ENCODE peak calls at places on chromosome 15, in five cellular contexts. G, D, M, E and I are unnamed samples.

GRCh38 chr15:90343391-90343790 is 8.7 kb upstream of the ZNF774 start:
- DNase-seq in M (no peak), G (peak; percentile 47), E (no peak), D (peak; percentile 71), I (no peak)

GRCh38 chr15:36579792-36580431 is 486 bp downstream of the CDIN1 start:
- DNase-seq in G (no peak), M (no peak), D (no peak), E (no peak), I (peak; percentile 38)

GRCh38 chr15:66587749-66588148 is 22.0 kb upstream of the LCTL start:
- DNase-seq in D (no peak), M (no peak), G (no peak), E (no peak), I (no peak)

GRCh38 chr15:91593653-91594052 is 259.9 kb upstream of the SLCO3A1 start:
- DNase-seq in D (no peak), M (no peak), E (no peak), G (no peak), I (no peak)

GRCh38 chr15:93033434-93034045 is 55.5 kb downstream of the RGMA start:
- DNase-seq in D (peak; percentile 10), E (no peak), G (no peak), M (no peak), I (no peak)

GRCh38 chr15:85825719-85826118 is 31.0 kb upstream of the KLHL25 start:
- DNase-seq in G (no peak), M (no peak), E (peak; percentile 41), D (no peak), I (no peak)

GRCh38 chr15:86139828-86140227 is 60.2 kb downstream of the AGBL1 start:
- DNase-seq in G (no peak), E (peak; percentile 26), M (no peak), D (no peak), I (no peak)

GRCh38 chr15:33068007-33068441 is 126.5 kb downstream of the FMN1 start:
- DNase-seq in G (no peak), M (peak; percentile 27), E (no peak), D (no peak), I (peak; percentile 69)

GRCh38 chr15:39631357-39631756 is 50.5 kb downstream of the THBS1 start:
- DNase-seq in E (no peak), M (no peak), D (no peak), G (no peak), I (no peak)

GRCh38 chr15:100892013-100892355 is 12.4 kb downstream of the ALDH1A3 start:
- DNase-seq in D (no peak), G (no peak), M (no peak), E (no peak), I (no peak)

GRCh38 chr15:73632670-73633058 is 525 bp downstream of the NPTN start:
- DNase-seq in M (no peak), E (peak; percentile 55), D (no peak), G (no peak), I (peak; percentile 54)

GRCh38 chr15:64060716-64061115 is 14.4 kb upstream of the DAPK2 start:
- DNase-seq in M (no peak), D (no peak), G (no peak), E (no peak), I (no peak)

GRCh38 chr15:43150171-43150929 is 17.0 kb downstream of the TMEM62 start:
- DNase-seq in G (peak; percentile 99), D (peak; percentile 79), M (no peak), E (no peak), I (peak; percentile 85)

GRCh38 chr15:86650084-86650483 is 570.4 kb downstream of the AGBL1 start:
- DNase-seq in D (no peak), E (no peak), G (no peak), M (no peak), I (no peak)

GRCh38 chr15:39578851-39579486 is 1.9 kb upstream of the THBS1 start:
- DNase-seq in D (no peak), G (no peak), M (no peak), E (no peak), I (peak; percentile 48)

GRCh38 chr15:27686971-27687370 is 412.1 kb downstream of the OCA2 start:
- DNase-seq in G (no peak), M (no peak), D (no peak), E (no peak), I (no peak)

GRCh38 chr15:100114526-100114925 is 227.2 kb downstream of the ADAMTS17 start:
- DNase-seq in D (peak; percentile 89), G (no peak), E (no peak), M (no peak), I (no peak)

GRCh38 chr15:89553632-89554031 is 21.6 kb upstream of the TICRR start:
- DNase-seq in M (no peak), G (no peak), E (no peak), D (no peak), I (no peak)

GRCh38 chr15:81381725-81382124 is 7.7 kb upstream of the TMC3 start:
- DNase-seq in M (no peak), G (no peak), D (no peak), E (no peak), I (no peak)

GRCh38 chr15:59642351-59642750 is 15.0 kb downstream of the GTF2A2 start:
- DNase-seq in G (no peak), E (no peak), D (no peak), M (no peak), I (peak; percentile 40)

GRCh38 chr15:52136471-52136993 is 24.0 kb upstream of the BCL2L10 start:
- DNase-seq in E (no peak), D (no peak), M (no peak), G (no peak), I (peak; percentile 62)

GRCh38 chr15:83762367-83762766 is 108.4 kb downstream of the ADAMTSL3 start:
- DNase-seq in E (no peak), G (no peak), M (no peak), D (no peak), I (no peak)

GRCh38 chr15:43808960-43809678 is 8.7 kb downstream of the HYPK start:
- DNase-seq in M (no peak), D (no peak), G (no peak), E (no peak), I (no peak)

GRCh38 chr15:101179341-101180153 is 72.3 kb downstream of the CHSY1 start:
- DNase-seq in M (no peak), E (no peak), G (peak; percentile 35), D (peak; percentile 75), I (peak; percentile 81)

GRCh38 chr15:92648190-92648875 is 7.2 kb downstream of the FAM174B start:
- DNase-seq in M (no peak), G (no peak), D (no peak), E (no peak), I (no peak)

GRCh38 chr15:83483612-83484011 is 36.5 kb downstream of the SH3GL3 start:
- DNase-seq in G (no peak), E (no peak), D (no peak), M (no peak), I (no peak)

GRCh38 chr15:99486371-99487336 is 79.1 kb upstream of the MEF2A start:
- DNase-seq in M (no peak), E (peak; percentile 46), G (peak; percentile 7), D (peak; percentile 90), I (peak; percentile 97)

GRCh38 chr15:90557651-90558084 is 27.9 kb downstream of the CRTC3 start:
- DNase-seq in D (peak; percentile 23), G (no peak), M (peak; percentile 28), E (no peak), I (peak; percentile 43)